ENCODE peak calls at places on chromosomes 4 and X, in seven cellular contexts. T is GM12892, U is lower leg skin, P is H1, K is IMR-90, Q is A549, Y is HepG2. L is an unnamed sample.

GRCh38 chr4:155248002-155248896 is 39.8 kb downstream of the NPY2R start:
- DNase-seq in T (no peak), U (no peak), P (peak; percentile 15), K (no peak), Q (no peak), Y (no peak), L (no peak)

GRCh38 chr4:140839888-140840790 is 84.0 kb upstream of the TBC1D9 start:
- DNase-seq in T (no peak), U (no peak), P (no peak), K (peak; percentile 5), Q (no peak), Y (no peak), L (no peak)

GRCh38 chr4:159823743-159824142 is 720.9 kb downstream of the RAPGEF2 start:
- DNase-seq in T (no peak), U (no peak), P (no peak), K (no peak), Q (no peak), Y (no peak), L (no peak)

GRCh38 chrX:20571611-20572010 is 304.9 kb upstream of the RPS6KA3 start:
- DNase-seq in T (no peak), U (no peak), P (no peak), K (peak; percentile 2), Q (no peak), Y (no peak), L (no peak)

GRCh38 chr4:186931519-186931918 is 207.9 kb upstream of the FAT1 start:
- DNase-seq in T (no peak), U (no peak), P (no peak), K (peak; percentile 70), Q (no peak), Y (no peak), L (no peak)

GRCh38 chr4:127155121-127155520 is 477.6 kb upstream of the INTU start:
- DNase-seq in T (no peak), U (no peak), P (no peak), K (no peak), Q (no peak), Y (no peak), L (no peak)

GRCh38 chrX:119826399-119826959 is 26.3 kb downstream of the UPF3B start:
- DNase-seq in T (no peak), U (peak; percentile 20), P (no peak), K (peak; percentile 39), Q (no peak), Y (peak; percentile 76), L (no peak)

GRCh38 chr4:118833192-118833820 is 2.6 kb downstream of the SEC24D start:
- DNase-seq in T (no peak), U (no peak), P (no peak), K (no peak), Q (no peak), Y (no peak), L (no peak)

GRCh38 chr4:110620352-110621327 is 2.2 kb downstream of the PITX2 start:
- DNase-seq in T (no peak), U (no peak), P (no peak), K (no peak), Q (no peak), Y (no peak), L (peak; percentile 6)

GRCh38 chr4:76074995-76075600 is 589 bp downstream of the ART3 start:
- DNase-seq in T (no peak), U (no peak), P (no peak), K (no peak), Q (no peak), Y (no peak), L (no peak)

GRCh38 chr4:173527103-173527876 is 2.7 kb downstream of the HAND2 start:
- DNase-seq in T (no peak), U (no peak), P (no peak), K (no peak), Q (no peak), Y (no peak), L (no peak)

GRCh38 chrX:45762699-45763647 is 562.3 kb upstream of the DIPK2B start:
- DNase-seq in T (no peak), U (no peak), P (no peak), K (no peak), Q (no peak), Y (no peak), L (no peak)

GRCh38 chr4:88078592-88078991 is 71.2 kb downstream of the PKD2 start:
- DNase-seq in T (no peak), U (no peak), P (no peak), K (no peak), Q (no peak), Y (no peak), L (no peak)

GRCh38 chrX:57528670-57529255 is 63.0 kb upstream of the ZXDB start:
- DNase-seq in T (no peak), U (no peak), P (no peak), K (peak; percentile 1), Q (peak; percentile 13), Y (peak; percentile 5), L (peak; percentile 1)

GRCh38 chrX:144075432-144075831 is 191.6 kb downstream of the UBE2NL start:
- DNase-seq in T (no peak), U (no peak), P (no peak), K (no peak), Q (no peak), Y (no peak), L (no peak)

DNA sequence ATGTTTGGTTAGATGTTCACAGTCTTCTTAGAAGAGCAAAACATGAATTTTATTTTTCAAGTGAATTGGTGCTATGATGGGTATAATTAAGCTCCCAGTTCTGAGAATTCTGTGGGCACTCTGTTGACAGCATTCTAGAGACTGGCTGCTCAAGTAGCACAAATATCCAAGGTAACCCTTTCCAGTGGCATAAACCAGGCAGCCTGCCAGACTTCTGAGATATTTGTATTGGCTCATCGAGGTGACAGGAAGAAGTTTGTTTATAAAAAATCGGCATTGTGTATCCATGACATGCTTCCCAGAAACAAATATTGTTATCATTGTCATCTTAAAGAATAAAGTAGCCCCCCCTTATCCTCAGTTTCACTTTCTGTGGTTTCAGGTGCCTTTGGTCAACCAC is 28.3 kb downstream of the LANCL3 start:
- DNase-seq in T (no peak), U (no peak), P (no peak), K (no peak), Q (no peak), Y (no peak), L (no peak)
- TF ChIP-seq POLR2A in T (no peak), U (no peak), P (no peak), K (no peak), Q (no peak), Y (no peak), L (no peak)

GRCh38 chr4:2536193-2537010 is at the start of gene FAM193A:
- DNase-seq in T (peak; percentile 78), U (peak; percentile 98), P (peak; percentile 100), K (peak; percentile 100), Q (peak; percentile 99), Y (peak; percentile 96), L (peak; percentile 100)
- TF ChIP-seq POLR2A in T (peak; percentile 57), U (no peak), P (peak; percentile 47), K (peak; percentile 77), Q (peak; percentile 72), Y (peak; percentile 42), L (peak; percentile 60)

GRCh38 chr4:142974331-142974730 is 128.2 kb upstream of the INPP4B start:
- DNase-seq in T (no peak), U (no peak), P (no peak), K (no peak), Q (no peak), Y (no peak), L (no peak)

GRCh38 chr4:142977182-142977581 is 131.1 kb upstream of the INPP4B start:
- DNase-seq in T (no peak), U (no peak), P (no peak), K (no peak), Q (no peak), Y (no peak), L (no peak)

GRCh38 chr4:142976482-142976881 is 130.4 kb upstream of the INPP4B start:
- DNase-seq in T (no peak), U (no peak), P (no peak), K (no peak), Q (no peak), Y (no peak), L (no peak)
- TF ChIP-seq POLR2A in T (no peak), U (no peak), P (no peak), K (no peak), Q (no peak), Y (no peak), L (no peak)

GRCh38 chrX:66015906-66016689 is 23.8 kb downstream of the VSIG4 start:
- DNase-seq in T (no peak), U (no peak), P (no peak), K (no peak), Q (no peak), Y (no peak), L (peak; percentile 4)
- TF ChIP-seq POLR2A in T (no peak), U (no peak), P (no peak), K (no peak), Q (no peak), Y (no peak), L (no peak)

L was measured in erythroblast.